ENCODE peak calls at places on chromosomes 16 and 17, in ten cellular contexts. K is uterus, A is stomach, Z is A549, V is H1, Y is tibial nerve, Q is prostate gland, X is adrenal gland, N is body of pancreas, C is GM12878. E is an unnamed sample.

GRCh38 chr17:59330314-59330942 is 1.0 kb upstream of the YPEL2 start:
- DNase-seq in K (peak; percentile 31), A (peak; percentile 77), Z (peak; percentile 75), V (no peak), Y (peak; percentile 37), Q (peak; percentile 11), X (peak; percentile 85), N (peak; percentile 83), C (no peak), E (no peak)

GRCh38 chr16:57149391-57149790 is 36.4 kb downstream of the PSME3IP1 start:
- DNase-seq in K (no peak), A (no peak), Z (no peak), V (no peak), Y (no peak), Q (no peak), X (no peak), N (no peak), C (no peak), E (no peak)

GRCh38 chr17:81666092-81666341 is 388 bp downstream of the OXLD1 start:
- DNase-seq in K (no peak), A (no peak), Z (no peak), V (no peak), Y (no peak), Q (no peak), X (no peak), N (no peak), C (no peak), E (no peak)

GRCh38 chr16:23847938-23848337 is 12.2 kb downstream of the PRKCB start:
- DNase-seq in K (no peak), A (no peak), Z (no peak), V (no peak), Y (no peak), Q (no peak), X (no peak), N (no peak), C (no peak), E (no peak)

GRCh38 chr16:59510008-59510424 is 775.9 kb upstream of the GOT2 start:
- DNase-seq in K (no peak), A (peak; percentile 40), Z (peak; percentile 74), V (no peak), Y (no peak), Q (no peak), X (no peak), N (no peak), C (no peak), E (no peak)

GRCh38 chr17:1764274-1764673 is 2.4 kb downstream of the SERPINF1 start:
- DNase-seq in K (peak; percentile 71), A (peak; percentile 66), Z (no peak), V (no peak), Y (peak; percentile 82), Q (peak; percentile 79), X (peak; percentile 45), N (no peak), C (no peak), E (no peak)

GRCh38 chr16:67669499-67670101 is 3.0 kb downstream of the C16orf86 start:
- DNase-seq in K (no peak), A (no peak), Z (no peak), V (no peak), Y (no peak), Q (no peak), X (no peak), N (no peak), C (no peak), E (no peak)

GRCh38 chr16:14378131-14378551 is 251.9 kb downstream of the PARN start:
- DNase-seq in K (no peak), A (no peak), Z (peak; percentile 73), V (no peak), Y (no peak), Q (no peak), X (no peak), N (no peak), C (no peak), E (no peak)

GRCh38 chr17:61714300-61714699 is 123.3 kb upstream of the NACA2 start:
- DNase-seq in K (no peak), A (no peak), Z (no peak), V (no peak), Y (no peak), Q (no peak), X (no peak), N (no peak), C (no peak), E (no peak)

GRCh38 chr16:11615756-11616447 is 29.2 kb upstream of the LITAF start:
- DNase-seq in K (no peak), A (no peak), Z (no peak), V (no peak), Y (no peak), Q (no peak), X (no peak), N (no peak), C (no peak), E (no peak)

GRCh38 chr16:20084624-20085226 is 11.0 kb upstream of the GPR139 start:
- DNase-seq in K (no peak), A (no peak), Z (peak; percentile 15), V (no peak), Y (no peak), Q (no peak), X (no peak), N (no peak), C (no peak), E (no peak)

GRCh38 chr17:69323806-69324205 is 3.1 kb downstream of the ABCA5 start:
- DNase-seq in K (no peak), A (no peak), Z (no peak), V (no peak), Y (no peak), Q (no peak), X (no peak), N (no peak), C (no peak), E (no peak)

GRCh38 chr17:79090503-79091372 is 16.1 kb downstream of the ENGASE start:
- DNase-seq in K (peak; percentile 44), A (no peak), Z (no peak), V (no peak), Y (no peak), Q (no peak), X (peak; percentile 28), N (no peak), C (no peak), E (no peak)

GRCh38 chr17:68578236-68578635 is 22.9 kb downstream of the FAM20A start:
- DNase-seq in K (no peak), A (no peak), Z (no peak), V (no peak), Y (no peak), Q (no peak), X (no peak), N (no peak), C (no peak), E (no peak)

GRCh38 chr16:6112700-6113099 is 1015.1 kb upstream of the EEF2KMT start:
- DNase-seq in K (no peak), A (no peak), Z (no peak), V (no peak), Y (no peak), Q (no peak), X (no peak), N (no peak), C (no peak), E (no peak)

GRCh38 chr17:9472094-9472493 is 103.5 kb downstream of the STX8 start:
- DNase-seq in K (no peak), A (no peak), Z (no peak), V (no peak), Y (no peak), Q (no peak), X (no peak), N (no peak), C (no peak), E (no peak)

GRCh38 chr16:1654505-1655268 is 23.4 kb upstream of the JPT2 start:
- DNase-seq in K (no peak), A (no peak), Z (no peak), V (no peak), Y (no peak), Q (peak; percentile 27), X (no peak), N (no peak), C (no peak), E (no peak)

GRCh38 chr16:46728804-46729203 is 19.3 kb downstream of the MYLK3 start:
- DNase-seq in K (no peak), A (no peak), Z (no peak), V (no peak), Y (no peak), Q (no peak), X (no peak), N (no peak), C (no peak), E (no peak)

GRCh38 chr17:39822051-39822450 is 42.1 kb downstream of the IKZF3 start:
- DNase-seq in K (no peak), A (no peak), Z (no peak), V (no peak), Y (no peak), Q (no peak), X (no peak), N (no peak), C (no peak), E (no peak)

GRCh38 chr16:66403531-66404145 is 23.5 kb upstream of the BEAN1 start:
- DNase-seq in K (no peak), A (no peak), Z (no peak), V (no peak), Y (no peak), Q (no peak), X (no peak), N (no peak), C (no peak), E (no peak)

GRCh38 chr16:31177136-31177535 is 2.8 kb upstream of the FUS start:
- DNase-seq in K (no peak), A (no peak), Z (no peak), V (no peak), Y (no peak), Q (no peak), X (peak; percentile 24), N (no peak), C (no peak), E (no peak)

GRCh38 chr16:87286839-87287626 is 30.2 kb downstream of the C16orf95 start:
- DNase-seq in K (no peak), A (no peak), Z (no peak), V (no peak), Y (no peak), Q (no peak), X (no peak), N (no peak), C (no peak), E (no peak)
- H3K27ac ChIP-seq in K (no peak overlapping the region), A (no peak overlapping the region), Z (no peak overlapping the region), V (no peak overlapping the region), Y (no peak overlapping the region), Q (no peak overlapping the region), X (no peak overlapping the region), N (no peak overlapping the region), C (no peak overlapping the region), E (no peak overlapping the region)

GRCh38 chr17:14300628-14301278 is at the start of gene HS3ST3B1:
- DNase-seq in K (peak; percentile 97), A (peak; percentile 97), Z (peak; percentile 98), V (peak; percentile 98), Y (peak; percentile 95), Q (peak; percentile 95), X (peak; percentile 99), N (peak; percentile 98), C (no peak), E (peak; percentile 84)
- TF ChIP-seq POLR2A in K (peak; percentile 50), A (no peak), Z (peak; percentile 68), V (peak; percentile 80), Y (peak; percentile 43), Q (peak; percentile 53), X (peak; percentile 41), N (peak; percentile 83), C (peak; percentile 58), E (no peak)

GRCh38 chr17:17780941-17781590 is 55.7 kb downstream of the SREBF1 start:
- DNase-seq in K (peak; percentile 70), A (peak; percentile 52), Z (peak; percentile 55), V (peak; percentile 77), Y (no peak), Q (no peak), X (no peak), N (no peak), C (no peak), E (no peak)
- H3K27ac ChIP-seq in K (peak overlapping the region; percentile 91), A (peak overlapping the region; percentile 88), Z (peak overlapping the region; percentile 50), V (no peak overlapping the region), Y (peak overlapping the region; percentile 70), Q (peak overlapping the region; percentile 89), X (peak overlapping the region; percentile 26), N (peak overlapping the region; percentile 79), C (no peak overlapping the region), E (peak overlapping the region; percentile 72)

GRCh38 chr17:21360048-21360447 is 16.1 kb upstream of the KCNJ12 start:
- DNase-seq in K (no peak), A (no peak), Z (no peak), V (no peak), Y (no peak), Q (no peak), X (no peak), N (no peak), C (no peak), E (no peak)
- TF ChIP-seq POLR2A in K (no peak), A (no peak), Z (no peak), V (no peak), Y (no peak), Q (no peak), X (no peak), N (no peak), C (no peak), E (no peak)